ENCODE peak calls at places on chromosome 9, in five cellular contexts. O, R, Y, C and A are unnamed samples.

GRCh38 chr9:107639426-107639825 is 149.9 kb upstream of the KLF4 start:
- DNase-seq in R (no peak), O (no peak), Y (no peak), C (no peak), A (no peak)

GRCh38 chr9:89515416-89515815 is 17.5 kb upstream of the SEMA4D start:
- DNase-seq in O (no peak), R (no peak), C (no peak), Y (no peak), A (no peak)

GRCh38 chr9:137055385-137056364 is 1.8 kb upstream of the ENTPD2 start:
- DNase-seq in O (peak), Y (no peak), C (peak), R (no peak), A (no peak)

GRCh38 chr9:86549434-86549833 is 195.2 kb upstream of the TUT7 start:
- DNase-seq in O (no peak), C (no peak), Y (no peak), R (no peak), A (no peak)

GRCh38 chr9:106625259-106625789 is 237.6 kb upstream of the ZNF462 start:
- DNase-seq in O (no peak), Y (no peak), R (no peak), C (no peak), A (no peak)

GRCh38 chr9:111985315-111985714 is 88.7 kb downstream of the UGCG start:
- DNase-seq in Y (no peak), O (no peak), C (no peak), R (no peak), A (no peak)

GRCh38 chr9:91500509-91501011 is 76.9 kb upstream of the NFIL3 start:
- DNase-seq in C (no peak), O (no peak), R (peak), Y (peak), A (no peak)

GRCh38 chr9:80074439-80074838 is 502.7 kb downstream of the TLE4 start:
- DNase-seq in C (peak), Y (no peak), O (no peak), R (no peak), A (no peak)

GRCh38 chr9:926976-927375 is 49.5 kb upstream of the DMRT3 start:
- DNase-seq in O (no peak), Y (no peak), C (no peak), R (no peak), A (no peak)

GRCh38 chr9:15299374-15299939 is 7.6 kb downstream of the TTC39B start:
- DNase-seq in R (peak), C (no peak), Y (peak), O (no peak), A (peak)

GRCh38 chr9:116643691-116644090 is 43.4 kb upstream of the TRIM32 start:
- DNase-seq in O (no peak), C (no peak), Y (no peak), R (no peak), A (no peak)